ENCODE peak calls at places on chromosomes 2 and 18, in eight cellular contexts. S is activated CD8-positive, alpha-beta T cell treated with anti-CD3 and anti-CD28 coated beads for 36 hours; G is spleen; J is choroid plexus epithelial cell; L is left lung; C is GM13976; N is fibroblast of the aortic adventitia; H is progenitor cell of endocrine pancreas. V is an unnamed sample.

GRCh38 chr2:161946489-161947107 is 127.4 kb downstream of the DPP4 start:
- DNase-seq in S (peak; percentile 17), G (no peak), J (peak; percentile 64), L (no peak), C (no peak), N (peak; percentile 56), H (no peak), V (no peak)

GRCh38 chr2:46337208-46337994 is 40.2 kb downstream of the EPAS1 start:
- DNase-seq in S (no peak), G (no peak), J (no peak), L (no peak), C (no peak), N (peak; percentile 44), H (no peak), V (no peak)

GRCh38 chr18:48161911-48162698 is 231.6 kb upstream of the SMAD2 start:
- DNase-seq in S (peak; percentile 10), G (no peak), J (peak; percentile 41), L (no peak), C (no peak), N (no peak), H (no peak), V (no peak)

GRCh38 chr2:199692489-199692888 is 158.5 kb downstream of the FTCDNL1 start:
- DNase-seq in S (no peak), G (no peak), J (peak; percentile 1), L (no peak), C (no peak), N (no peak), H (no peak), V (no peak)

GRCh38 chr2:150486539-150487484 is 655 bp downstream of the RND3 start:
- DNase-seq in S (no peak), G (no peak), J (peak; percentile 73), L (peak; percentile 70), C (peak; percentile 33), N (peak; percentile 68), H (peak; percentile 25), V (no peak)

GRCh38 chr2:100416397-100416938 is 1.0 kb downstream of the CHST10 start:
- DNase-seq in S (no peak), G (no peak), J (no peak), L (no peak), C (no peak), N (no peak), H (no peak), V (no peak)

GRCh38 chr2:163734911-163735691 is 707 bp downstream of the FIGN start:
- DNase-seq in S (no peak), G (no peak), J (peak; percentile 41), L (no peak), C (no peak), N (peak; percentile 57), H (no peak), V (no peak)

GRCh38 chr2:239329972-239330572 is 70.7 kb downstream of the HDAC4 start:
- DNase-seq in S (no peak), G (no peak), J (no peak), L (no peak), C (no peak), N (no peak), H (no peak), V (no peak)

GRCh38 chr2:181174880-181175590 is 194.6 kb downstream of the UBE2E3 start:
- DNase-seq in S (no peak), G (no peak), J (peak; percentile 81), L (no peak), C (peak; percentile 47), N (peak; percentile 58), H (no peak), V (no peak)

GRCh38 chr2:25252291-25253152 is 84.1 kb upstream of the POMC start:
- DNase-seq in S (peak; percentile 70), G (peak; percentile 91), J (peak; percentile 64), L (peak; percentile 88), C (peak; percentile 91), N (peak; percentile 35), H (peak; percentile 90), V (peak; percentile 46)

GRCh38 chr2:34178482-34178881 is 579.4 kb upstream of the FAM98A start:
- DNase-seq in S (no peak), G (no peak), J (no peak), L (no peak), C (no peak), N (no peak), H (no peak), V (no peak)

DNA sequence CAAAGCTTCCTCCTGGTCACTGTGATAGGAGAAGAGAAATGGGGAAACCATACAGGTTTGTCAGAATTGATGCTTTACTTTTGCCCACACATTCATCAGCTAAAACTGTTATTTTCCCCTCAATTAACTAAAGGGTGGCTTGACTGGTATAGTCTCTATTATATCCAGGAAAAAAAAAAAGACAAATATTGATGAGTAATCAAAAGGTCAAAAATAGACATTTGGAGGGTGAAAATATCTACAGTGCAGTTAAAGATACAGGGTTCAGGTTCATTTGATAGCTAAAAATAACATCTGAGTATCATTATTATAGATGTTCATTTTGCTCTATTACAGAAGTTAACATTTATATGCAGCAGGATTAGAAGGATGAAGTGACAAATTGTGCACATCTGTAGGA is 577.6 kb upstream of the FAM98A start:
- DNase-seq in S (no peak), G (no peak), J (no peak), L (no peak), C (no peak), N (no peak), H (no peak), V (no peak)
- TF ChIP-seq CTCF in S (no peak), G (no peak), J (no peak), L (no peak), C (no peak), N (no peak), H (no peak), V (no peak)

GRCh38 chr2:224357098-224357901 is 44.6 kb downstream of the FAM124B start:
- DNase-seq in S (peak; percentile 61), G (no peak), J (peak; percentile 79), L (no peak), C (peak; percentile 75), N (peak; percentile 78), H (peak; percentile 35), V (no peak)
- TF ChIP-seq CTCF in S (peak; percentile 82), G (peak; percentile 86), J (peak; percentile 79), L (peak; percentile 69), C (peak; percentile 50), N (peak; percentile 67), H (peak; percentile 87), V (peak; percentile 88)

GRCh38 chr2:205858781-205859478 is 176.6 kb downstream of the NRP2 start:
- DNase-seq in S (no peak), G (no peak), J (no peak), L (no peak), C (no peak), N (peak; percentile 47), H (no peak), V (no peak)
- TF ChIP-seq CTCF in S (no peak), G (no peak), J (no peak), L (no peak), C (no peak), N (peak; percentile 5), H (no peak), V (no peak)

GRCh38 chr2:159071190-159071915 is 102.9 kb downstream of the TANC1 start:
- DNase-seq in S (no peak), G (no peak), J (no peak), L (no peak), C (no peak), N (peak; percentile 61), H (no peak), V (no peak)
- TF ChIP-seq CTCF in S (no peak), G (no peak), J (no peak), L (peak; percentile 12), C (no peak), N (no peak), H (peak; percentile 14), V (no peak)

GRCh38 chr2:96575790-96576456 is 39.4 kb downstream of the ARID5A start:
- DNase-seq in S (no peak), G (no peak), J (no peak), L (no peak), C (no peak), N (no peak), H (no peak), V (no peak)

GRCh38 chr2:96578731-96579130 is 42.2 kb downstream of the ARID5A start:
- DNase-seq in S (no peak), G (no peak), J (no peak), L (no peak), C (no peak), N (peak; percentile 54), H (no peak), V (no peak)

GRCh38 chr2:96579422-96579821 is 42.9 kb downstream of the ARID5A start:
- DNase-seq in S (no peak), G (no peak), J (no peak), L (no peak), C (no peak), N (no peak), H (no peak), V (no peak)

DNA sequence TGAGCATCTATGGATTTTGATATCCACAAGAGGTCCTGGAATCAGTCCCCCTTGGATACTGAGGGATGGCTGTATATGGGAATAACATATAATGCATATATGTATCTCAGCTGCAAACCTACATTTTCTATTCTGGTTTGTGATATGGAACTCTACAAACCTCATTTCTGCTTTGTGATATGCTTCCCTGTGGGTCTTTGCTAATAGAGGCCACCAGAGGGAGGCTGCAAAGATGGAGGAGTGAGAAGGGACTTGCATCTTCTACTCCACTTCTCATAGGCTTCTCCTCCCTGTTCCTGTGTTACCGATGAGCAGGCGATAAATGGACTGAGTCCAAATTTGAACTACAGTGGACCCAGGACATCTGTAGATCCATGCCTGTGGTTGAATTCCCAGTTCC is 37.8 kb downstream of the ARID5A start:
- DNase-seq in S (no peak), G (no peak), J (peak; percentile 23), L (no peak), C (no peak), N (no peak), H (no peak), V (no peak)
- TF ChIP-seq CTCF in S (no peak), G (no peak), J (peak; percentile 47), L (no peak), C (no peak), N (peak; percentile 32), H (no peak), V (no peak)

GRCh38 chr2:117972466-117973123 is 41.3 kb downstream of the CCDC93 start:
- DNase-seq in S (no peak), G (no peak), J (peak; percentile 78), L (no peak), C (no peak), N (peak; percentile 41), H (no peak), V (no peak)
- TF ChIP-seq CTCF in S (no peak), G (no peak), J (peak; percentile 29), L (no peak), C (no peak), N (no peak), H (no peak), V (no peak)

GRCh38 chr2:157760949-157761348 is 115.2 kb downstream of the ACVR1 start:
- DNase-seq in S (no peak), G (no peak), J (no peak), L (no peak), C (no peak), N (no peak), H (no peak), V (no peak)
- TF ChIP-seq CTCF in S (no peak), G (no peak), J (no peak), L (no peak), C (no peak), N (no peak), H (no peak), V (no peak)

V was measured in natural killer cell.